ENCODE peak calls at places on chromosomes 3 and 15, in ten cellular contexts. W, Q, Z, N, M, A, Y, X, U and B are unnamed samples.
A peak's percentile ranks its signal among the peaks of the same experiment; 100 is the strongest.

GRCh38 chr3:191070201-191070600 is 128.8 kb upstream of the OSTN start:
- DNase-seq in W (no peak), Q (peak; percentile 95), Z (no peak), N (no peak), M (no peak), A (no peak), Y (no peak), X (no peak), U (no peak), B (peak; percentile 63)

GRCh38 chr15:49624046-49624445 is 3.2 kb downstream of the DTWD1 start:
- DNase-seq in W (no peak), Q (peak; percentile 44), Z (peak; percentile 88), N (no peak), M (no peak), A (no peak), Y (no peak), X (no peak), U (no peak), B (peak; percentile 50)

GRCh38 chr15:31869640-31870335 is 160.5 kb upstream of the CHRNA7 start:
- DNase-seq in W (peak; percentile 22), Q (no peak), Z (no peak), N (peak; percentile 89), M (no peak), A (no peak), Y (no peak), X (no peak), U (no peak), B (no peak)

GRCh38 chr3:197312431-197312830 is 14.0 kb upstream of the DLG1 start:
- DNase-seq in W (no peak), Q (no peak), Z (no peak), N (no peak), M (no peak), A (no peak), Y (no peak), X (no peak), U (no peak), B (no peak)

GRCh38 chr15:100696452-100696851 is 94.1 kb downstream of the ASB7 start:
- DNase-seq in W (no peak), Q (no peak), Z (no peak), N (no peak), M (no peak), A (no peak), Y (no peak), X (no peak), U (no peak), B (no peak)

GRCh38 chr3:11060500-11061251 is 68.1 kb downstream of the SLC6A1 start:
- DNase-seq in W (peak; percentile 63), Q (peak; percentile 50), Z (peak; percentile 73), N (peak; percentile 93), M (peak; percentile 84), A (peak; percentile 45), Y (peak; percentile 87), X (peak; percentile 50), U (peak; percentile 43), B (peak; percentile 65)

GRCh38 chr3:63975705-63976104 is 47.6 kb downstream of the PSMD6 start:
- DNase-seq in W (no peak), Q (no peak), Z (no peak), N (no peak), M (peak; percentile 81), A (peak; percentile 73), Y (no peak), X (no peak), U (no peak), B (no peak)

GRCh38 chr3:194675081-194675640 is 3.2 kb upstream of the LSG1 start:
- DNase-seq in W (no peak), Q (no peak), Z (no peak), N (no peak), M (no peak), A (no peak), Y (no peak), X (no peak), U (peak; percentile 27), B (no peak)

GRCh38 chr3:171453175-171453868 is 6.9 kb downstream of the TNIK start:
- DNase-seq in W (peak; percentile 14), Q (no peak), Z (no peak), N (no peak), M (no peak), A (no peak), Y (no peak), X (no peak), U (no peak), B (no peak)

GRCh38 chr3:133570937-133571320 is 2.6 kb upstream of the CDV3 start:
- DNase-seq in W (no peak), Q (peak; percentile 34), Z (peak; percentile 72), N (no peak), M (no peak), A (no peak), Y (no peak), X (no peak), U (no peak), B (no peak)
- H3K4me1 ChIP-seq in W (peaks cover 8% of the 10 kb centered on the region), Q (peaks cover 17% of the 10 kb centered on the region), Z (peaks cover 29% of the 10 kb centered on the region), N (peaks cover 29% of the 10 kb centered on the region), M (peaks cover 18% of the 10 kb centered on the region), A (no peaks in the 10 kb centered on the region), Y (peaks cover 29% of the 10 kb centered on the region), X (peaks cover 40% of the 10 kb centered on the region), U (peaks cover 29% of the 10 kb centered on the region), B (peaks cover 65% of the 10 kb centered on the region)

DNA sequence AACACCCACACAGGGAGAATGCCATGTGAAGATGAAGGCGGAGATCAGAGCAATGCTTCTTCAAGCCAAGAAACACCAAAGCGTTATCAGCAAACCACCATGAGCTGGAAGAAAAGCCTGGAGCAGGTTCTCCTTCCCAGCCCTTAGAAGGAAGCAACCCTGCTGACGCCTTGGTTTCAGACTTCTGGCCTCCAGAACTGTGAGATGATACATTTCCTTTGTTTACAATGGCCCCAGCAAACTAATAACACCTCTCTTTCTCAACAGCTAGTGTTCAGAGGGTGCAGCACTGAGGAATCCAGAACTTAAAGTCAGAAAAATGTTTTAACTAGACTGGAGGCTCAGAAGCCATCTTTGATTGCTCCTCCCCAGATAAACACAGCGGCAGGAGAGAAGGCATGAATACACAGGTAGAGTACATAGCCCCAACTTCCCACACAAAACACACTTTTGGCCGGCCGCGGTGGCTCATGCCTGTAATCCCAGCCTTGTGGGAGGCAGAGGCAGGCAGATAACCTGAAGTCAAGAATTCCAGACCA is 132.4 kb upstream of the LPP start:
- DNase-seq in W (no peak), Q (peak; percentile 84), Z (no peak), N (peak; percentile 10), M (no peak), A (no peak), Y (no peak), X (no peak), U (no peak), B (peak; percentile 32)
- H3K4me3 ChIP-seq in W (no peak overlapping the region), Q (no peak overlapping the region), Z (no peak overlapping the region), N (no peak overlapping the region), M (no peak overlapping the region), A (no peak overlapping the region), Y (no peak overlapping the region), X (no peak overlapping the region), U (no peak overlapping the region), B (no peak overlapping the region)

GRCh38 chr3:111952866-111953450 is 25.9 kb upstream of the ABHD10 start:
- DNase-seq in W (no peak), Q (no peak), Z (no peak), N (no peak), M (no peak), A (no peak), Y (no peak), X (no peak), U (no peak), B (no peak)

GRCh38 chr3:111952086-111952485 is 26.7 kb upstream of the ABHD10 start:
- DNase-seq in W (no peak), Q (no peak), Z (no peak), N (no peak), M (no peak), A (no peak), Y (no peak), X (no peak), U (no peak), B (no peak)

GRCh38 chr3:111956449-111956848 is 22.4 kb upstream of the ABHD10 start:
- DNase-seq in W (no peak), Q (no peak), Z (no peak), N (no peak), M (no peak), A (no peak), Y (no peak), X (no peak), U (no peak), B (no peak)

GRCh38 chr3:111955876-111956275 is 22.9 kb upstream of the ABHD10 start:
- DNase-seq in W (no peak), Q (no peak), Z (no peak), N (no peak), M (no peak), A (no peak), Y (no peak), X (no peak), U (no peak), B (no peak)

GRCh38 chr3:111954228-111954990 is 24.4 kb upstream of the ABHD10 start:
- DNase-seq in W (no peak), Q (peak; percentile 11), Z (no peak), N (no peak), M (no peak), A (no peak), Y (no peak), X (no peak), U (no peak), B (peak; percentile 31)
- H3K9me3 ChIP-seq in W (no peaks in the 10 kb centered on the region), Q (no peaks in the 10 kb centered on the region), Z (no peaks in the 10 kb centered on the region), N (no peaks in the 10 kb centered on the region), M (no peaks in the 10 kb centered on the region), A (no peaks in the 10 kb centered on the region), Y (no peaks in the 10 kb centered on the region), X (no peaks in the 10 kb centered on the region), U (no peaks in the 10 kb centered on the region), B (no peaks in the 10 kb centered on the region)

GRCh38 chr3:62605413-62606068 is 232.2 kb upstream of the FEZF2 start:
- DNase-seq in W (no peak), Q (no peak), Z (no peak), N (no peak), M (no peak), A (no peak), Y (no peak), X (no peak), U (no peak), B (no peak)

GRCh38 chr3:62611541-62612240 is 238.3 kb upstream of the FEZF2 start:
- DNase-seq in W (no peak), Q (peak; percentile 26), Z (no peak), N (no peak), M (no peak), A (no peak), Y (no peak), X (no peak), U (no peak), B (no peak)

GRCh38 chr3:62604746-62605351 is 231.5 kb upstream of the FEZF2 start:
- DNase-seq in W (no peak), Q (no peak), Z (no peak), N (no peak), M (no peak), A (no peak), Y (no peak), X (no peak), U (no peak), B (no peak)

GRCh38 chr3:62604301-62604700 is 231.0 kb upstream of the FEZF2 start:
- DNase-seq in W (no peak), Q (peak; percentile 88), Z (no peak), N (no peak), M (no peak), A (no peak), Y (no peak), X (no peak), U (no peak), B (peak; percentile 49)

GRCh38 chr3:62607287-62608029 is 234.1 kb upstream of the FEZF2 start:
- DNase-seq in W (no peak), Q (peak; percentile 28), Z (peak; percentile 86), N (no peak), M (no peak), A (peak; percentile 17), Y (peak; percentile 88), X (no peak), U (no peak), B (peak; percentile 42)
- H3K4me1 ChIP-seq in W (peaks cover 3% of the 10 kb centered on the region), Q (peaks cover 11% of the 10 kb centered on the region), Z (peaks cover 9% of the 10 kb centered on the region), N (peaks cover 8% of the 10 kb centered on the region), M (no peaks in the 10 kb centered on the region), A (no peaks in the 10 kb centered on the region), Y (no peaks in the 10 kb centered on the region), X (peaks cover 6% of the 10 kb centered on the region), U (no peaks in the 10 kb centered on the region), B (peaks cover 38% of the 10 kb centered on the region)

GRCh38 chr3:38022887-38023709 is 6.3 kb downstream of the PLCD1 start:
- DNase-seq in W (no peak), Q (no peak), Z (no peak), N (no peak), M (no peak), A (no peak), Y (peak; percentile 52), X (no peak), U (no peak), B (no peak)
- H3K4me3 ChIP-seq in W (no peak overlapping the region), Q (no peak overlapping the region), Z (no peak overlapping the region), N (peak overlapping the region; percentile 63), M (no peak overlapping the region), A (peak overlapping the region; percentile 56), Y (peak overlapping the region; percentile 71), X (no peak overlapping the region), U (peak overlapping the region; percentile 87), B (no peak overlapping the region)